ENCODE peak calls at places on chromosomes 11 and 22, in five cellular contexts. One of them, this sample, is unnamed.

GRCh38 chr11:15258433-15259350 is 144.0 kb downstream of the INSC start:
- DNase-seq in lung: no peak
- DNase-seq in GOT3: no peak
- DNase-seq in CD8-positive, alpha-beta T cell: no peak
- DNase-seq in nephron progenitor cell: no peak
- DNase-seq in this sample: no peak

GRCh38 chr11:7449841-7450214 is 35.5 kb upstream of the OLFML1 start:
- DNase-seq in lung: no peak
- DNase-seq in GOT3: no peak
- DNase-seq in CD8-positive, alpha-beta T cell: no peak
- DNase-seq in nephron progenitor cell: no peak
- DNase-seq in this sample: no peak

GRCh38 chr11:114275295-114275694 is 20.9 kb upstream of the NNMT start:
- DNase-seq in lung: peak
- DNase-seq in GOT3: no peak
- DNase-seq in CD8-positive, alpha-beta T cell: no peak
- DNase-seq in nephron progenitor cell: no peak
- DNase-seq in this sample: no peak

GRCh38 chr11:106765849-106766248 is 252.4 kb downstream of the GUCY1A2 start:
- DNase-seq in lung: no peak
- DNase-seq in GOT3: no peak
- DNase-seq in CD8-positive, alpha-beta T cell: no peak
- DNase-seq in nephron progenitor cell: no peak
- DNase-seq in this sample: no peak

GRCh38 chr22:45263790-45264269 is 20.9 kb upstream of the UPK3A start:
- DNase-seq in lung: peak
- DNase-seq in GOT3: no peak
- DNase-seq in CD8-positive, alpha-beta T cell: no peak
- DNase-seq in nephron progenitor cell: peak
- DNase-seq in this sample: no peak

GRCh38 chr11:41522899-41523672 is 63.6 kb upstream of the LRRC4C start:
- DNase-seq in lung: no peak
- DNase-seq in GOT3: no peak
- DNase-seq in CD8-positive, alpha-beta T cell: no peak
- DNase-seq in nephron progenitor cell: no peak
- DNase-seq in this sample: no peak

GRCh38 chr11:121508449-121508848 is 55.7 kb upstream of the SORL1-AS1 start:
- DNase-seq in lung: no peak
- DNase-seq in GOT3: no peak
- DNase-seq in CD8-positive, alpha-beta T cell: no peak
- DNase-seq in nephron progenitor cell: no peak
- DNase-seq in this sample: no peak

GRCh38 chr11:18012314-18012905 is 437 bp downstream of the SERGEF start:
- DNase-seq in lung: peak
- DNase-seq in GOT3: no peak
- DNase-seq in CD8-positive, alpha-beta T cell: no peak
- DNase-seq in nephron progenitor cell: no peak
- DNase-seq in this sample: no peak

GRCh38 chr22:19821523-19822300 is 33.0 kb downstream of the GNB1L start:
- DNase-seq in lung: no peak
- DNase-seq in GOT3: no peak
- DNase-seq in CD8-positive, alpha-beta T cell: no peak
- DNase-seq in nephron progenitor cell: no peak
- DNase-seq in this sample: no peak

GRCh38 chr11:128970598-128971190 is 28.0 kb upstream of the TP53AIP1 start:
- DNase-seq in lung: no peak
- DNase-seq in GOT3: no peak
- DNase-seq in CD8-positive, alpha-beta T cell: no peak
- DNase-seq in nephron progenitor cell: no peak
- DNase-seq in this sample: no peak

GRCh38 chr22:27231266-27231665 is 570.3 kb downstream of the MN1 start:
- DNase-seq in lung: no peak
- DNase-seq in GOT3: no peak
- DNase-seq in CD8-positive, alpha-beta T cell: no peak
- DNase-seq in nephron progenitor cell: no peak
- DNase-seq in this sample: no peak

GRCh38 chr11:110337570-110338193 is 41.3 kb upstream of the RDX start:
- DNase-seq in lung: no peak
- DNase-seq in GOT3: no peak
- DNase-seq in CD8-positive, alpha-beta T cell: no peak
- DNase-seq in nephron progenitor cell: no peak
- DNase-seq in this sample: no peak

GRCh38 chr11:65417702-65418430 is 4.7 kb upstream of the NEAT1 start:
- DNase-seq in lung: no peak
- DNase-seq in GOT3: no peak
- DNase-seq in CD8-positive, alpha-beta T cell: no peak
- DNase-seq in nephron progenitor cell: peak
- DNase-seq in this sample: no peak

GRCh38 chr11:117979481-117980211 is 6.5 kb upstream of the IL10RA start:
- DNase-seq in lung: peak
- DNase-seq in GOT3: no peak
- DNase-seq in CD8-positive, alpha-beta T cell: no peak
- DNase-seq in nephron progenitor cell: no peak
- DNase-seq in this sample: no peak

GRCh38 chr11:88175004-88175706 is at the start of gene RAB38:
- DNase-seq in lung: peak
- DNase-seq in GOT3: no peak
- DNase-seq in CD8-positive, alpha-beta T cell: no peak
- DNase-seq in nephron progenitor cell: peak
- DNase-seq in this sample: no peak

GRCh38 chr22:37609240-37610152 is 862 bp downstream of the GGA1 start:
- DNase-seq in lung: no peak
- DNase-seq in GOT3: no peak
- DNase-seq in CD8-positive, alpha-beta T cell: no peak
- DNase-seq in nephron progenitor cell: peak
- DNase-seq in this sample: no peak

GRCh38 chr22:23386822-23387580 is 193.1 kb downstream of the IGLL1 start:
- DNase-seq in lung: no peak
- DNase-seq in GOT3: no peak
- DNase-seq in CD8-positive, alpha-beta T cell: no peak
- DNase-seq in nephron progenitor cell: no peak
- DNase-seq in this sample: no peak

GRCh38 chr11:68039526-68040086 is 781 bp downstream of the TCIRG1 start:
- DNase-seq in lung: no peak
- DNase-seq in GOT3: no peak
- DNase-seq in CD8-positive, alpha-beta T cell: no peak
- DNase-seq in nephron progenitor cell: no peak
- DNase-seq in this sample: no peak